ENCODE peak calls at places on chromosomes 13 and 19, in eight cellular contexts. One of them, this sample, is unnamed.

GRCh38 chr19:6039541-6040225 is 61.7 kb upstream of the RANBP3 start:
- DNase-seq in PC-3: no peak
- DNase-seq in AG04450: no peak
- DNase-seq in Peyer's patch: peak
- DNase-seq in H9: no peak
- DNase-seq in lower leg skin: peak
- DNase-seq in AG09309: no peak
- DNase-seq in DND-41: no peak
- DNase-seq in this sample: no peak

GRCh38 chr19:49889687-49890348 is 6.9 kb downstream of the IL4I1 start:
- DNase-seq in AG04450: no peak
- DNase-seq in Peyer's patch: peak
- DNase-seq in AG09309: no peak
- DNase-seq in H9: peak
- DNase-seq in PC-3: no peak
- DNase-seq in DND-41: no peak
- DNase-seq in lower leg skin: peak
- DNase-seq in this sample: peak

GRCh38 chr19:9906475-9907087 is 29.7 kb downstream of the OLFM2 start:
- DNase-seq in PC-3: no peak
- DNase-seq in H9: no peak
- DNase-seq in DND-41: no peak
- DNase-seq in lower leg skin: no peak
- DNase-seq in Peyer's patch: no peak
- DNase-seq in AG09309: no peak
- DNase-seq in AG04450: no peak
- DNase-seq in this sample: no peak

GRCh38 chr19:10113592-10113963 is 2.1 kb downstream of the P2RY11 start:
- DNase-seq in PC-3: peak
- DNase-seq in AG04450: no peak
- DNase-seq in lower leg skin: no peak
- DNase-seq in Peyer's patch: no peak
- DNase-seq in H9: peak
- DNase-seq in AG09309: no peak
- DNase-seq in DND-41: no peak
- DNase-seq in this sample: peak

GRCh38 chr13:36918246-36919060 is 1.6 kb downstream of the SMAD9 start:
- DNase-seq in PC-3: no peak
- DNase-seq in AG09309: no peak
- DNase-seq in DND-41: no peak
- DNase-seq in Peyer's patch: no peak
- DNase-seq in lower leg skin: no peak
- DNase-seq in AG04450: no peak
- DNase-seq in H9: no peak
- DNase-seq in this sample: no peak

GRCh38 chr19:32879741-32880140 is 10.2 kb upstream of the SLC7A9 start:
- DNase-seq in PC-3: no peak
- DNase-seq in lower leg skin: no peak
- DNase-seq in DND-41: no peak
- DNase-seq in Peyer's patch: no peak
- DNase-seq in H9: no peak
- DNase-seq in AG09309: no peak
- DNase-seq in AG04450: no peak
- DNase-seq in this sample: no peak

GRCh38 chr13:82569581-82569980 is 1312.7 kb downstream of the SLITRK1 start:
- DNase-seq in Peyer's patch: no peak
- DNase-seq in AG09309: no peak
- DNase-seq in AG04450: no peak
- DNase-seq in PC-3: no peak
- DNase-seq in lower leg skin: no peak
- DNase-seq in H9: no peak
- DNase-seq in DND-41: no peak
- DNase-seq in this sample: no peak

GRCh38 chr13:94176576-94176975 is 302.9 kb downstream of the DCT start:
- DNase-seq in Peyer's patch: no peak
- DNase-seq in AG04450: no peak
- DNase-seq in DND-41: no peak
- DNase-seq in lower leg skin: no peak
- DNase-seq in AG09309: no peak
- DNase-seq in PC-3: no peak
- DNase-seq in H9: no peak
- DNase-seq in this sample: no peak

GRCh38 chr19:3536429-3537100 is 2.4 kb upstream of the TEKTIP1 start:
- DNase-seq in DND-41: no peak
- DNase-seq in AG09309: no peak
- DNase-seq in PC-3: no peak
- DNase-seq in AG04450: no peak
- DNase-seq in Peyer's patch: no peak
- DNase-seq in lower leg skin: peak
- DNase-seq in H9: no peak
- DNase-seq in this sample: no peak

GRCh38 chr19:9126900-9127405 is at the start of gene OR7G3:
- DNase-seq in lower leg skin: no peak
- DNase-seq in AG04450: no peak
- DNase-seq in H9: no peak
- DNase-seq in Peyer's patch: no peak
- DNase-seq in DND-41: no peak
- DNase-seq in AG09309: no peak
- DNase-seq in PC-3: no peak
- DNase-seq in this sample: no peak

GRCh38 chr13:83984793-83985192 is 102.5 kb upstream of the SLITRK1 start:
- DNase-seq in AG09309: no peak
- DNase-seq in H9: no peak
- DNase-seq in lower leg skin: no peak
- DNase-seq in Peyer's patch: no peak
- DNase-seq in DND-41: no peak
- DNase-seq in PC-3: no peak
- DNase-seq in AG04450: no peak
- DNase-seq in this sample: no peak

GRCh38 chr13:26228080-26228479 is 6.0 kb upstream of the RNF6 start:
- DNase-seq in AG04450: no peak
- DNase-seq in PC-3: no peak
- DNase-seq in DND-41: no peak
- DNase-seq in lower leg skin: no peak
- DNase-seq in AG09309: no peak
- DNase-seq in H9: no peak
- DNase-seq in Peyer's patch: no peak
- DNase-seq in this sample: no peak

GRCh38 chr13:44796597-44797517 is 192.4 kb downstream of the NUFIP1 start:
- DNase-seq in AG04450: no peak
- DNase-seq in H9: no peak
- DNase-seq in lower leg skin: peak
- DNase-seq in PC-3: no peak
- DNase-seq in AG09309: no peak
- DNase-seq in DND-41: no peak
- DNase-seq in Peyer's patch: no peak
- DNase-seq in this sample: no peak

GRCh38 chr13:80030491-80030890 is 310.4 kb downstream of the SPRY2 start:
- DNase-seq in H9: no peak
- DNase-seq in Peyer's patch: no peak
- DNase-seq in PC-3: peak
- DNase-seq in AG09309: no peak
- DNase-seq in lower leg skin: no peak
- DNase-seq in AG04450: no peak
- DNase-seq in DND-41: no peak
- DNase-seq in this sample: no peak

GRCh38 chr19:46211201-46211881 is 18.2 kb upstream of the IGFL1 start:
- DNase-seq in AG09309: no peak
- DNase-seq in PC-3: peak
- DNase-seq in DND-41: no peak
- DNase-seq in Peyer's patch: no peak
- DNase-seq in lower leg skin: no peak
- DNase-seq in H9: peak
- DNase-seq in AG04450: no peak
- DNase-seq in this sample: no peak

GRCh38 chr19:7391218-7391670 is 42.5 kb downstream of the ARHGEF18 start:
- DNase-seq in DND-41: no peak
- DNase-seq in Peyer's patch: no peak
- DNase-seq in AG04450: no peak
- DNase-seq in lower leg skin: no peak
- DNase-seq in AG09309: no peak
- DNase-seq in PC-3: peak
- DNase-seq in H9: no peak
- DNase-seq in this sample: no peak

GRCh38 chr19:38837656-38838121 is 6.1 kb upstream of the ECH1 start:
- DNase-seq in lower leg skin: no peak
- DNase-seq in H9: no peak
- DNase-seq in AG04450: no peak
- DNase-seq in AG09309: no peak
- DNase-seq in DND-41: no peak
- DNase-seq in PC-3: peak
- DNase-seq in Peyer's patch: no peak
- DNase-seq in this sample: no peak

GRCh38 chr19:4432918-4433506 is 24.6 kb downstream of the UBXN6 start:
- DNase-seq in H9: no peak
- DNase-seq in Peyer's patch: no peak
- DNase-seq in AG09309: no peak
- DNase-seq in DND-41: no peak
- DNase-seq in AG04450: no peak
- DNase-seq in PC-3: no peak
- DNase-seq in lower leg skin: no peak
- DNase-seq in this sample: no peak

DNA sequence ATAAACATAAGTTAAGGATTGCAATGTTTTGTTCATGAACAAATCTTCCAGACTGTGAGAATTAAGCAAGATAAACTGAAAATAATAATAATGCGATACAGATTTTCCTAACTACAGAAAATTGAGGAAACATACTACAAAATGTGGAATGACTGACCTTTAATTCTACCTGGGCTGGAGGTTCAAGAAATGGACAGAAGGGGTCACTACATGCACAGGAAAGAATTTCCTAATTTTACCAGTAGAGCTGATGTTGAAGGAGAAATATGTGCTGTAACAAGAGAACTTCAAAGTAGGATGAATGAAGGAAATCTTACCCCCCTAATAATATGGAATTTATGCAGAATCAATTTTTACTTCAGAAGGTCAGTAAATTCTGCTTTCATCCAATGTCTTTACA is 62.3 kb downstream of the ZNF627 start:
- DNase-seq in lower leg skin: no peak
- DNase-seq in DND-41: no peak
- DNase-seq in Peyer's patch: no peak
- DNase-seq in AG09309: no peak
- DNase-seq in H9: no peak
- DNase-seq in PC-3: peak
- DNase-seq in AG04450: no peak
- DNase-seq in this sample: no peak
- TF ChIP-seq CTCF in lower leg skin: no peak
- TF ChIP-seq CTCF in DND-41: peak
- TF ChIP-seq CTCF in Peyer's patch: peak
- TF ChIP-seq CTCF in AG09309: peak
- TF ChIP-seq CTCF in H9: peak
- TF ChIP-seq CTCF in PC-3: peak
- TF ChIP-seq CTCF in AG04450: peak
- TF ChIP-seq CTCF in this sample: no peak

DNA sequence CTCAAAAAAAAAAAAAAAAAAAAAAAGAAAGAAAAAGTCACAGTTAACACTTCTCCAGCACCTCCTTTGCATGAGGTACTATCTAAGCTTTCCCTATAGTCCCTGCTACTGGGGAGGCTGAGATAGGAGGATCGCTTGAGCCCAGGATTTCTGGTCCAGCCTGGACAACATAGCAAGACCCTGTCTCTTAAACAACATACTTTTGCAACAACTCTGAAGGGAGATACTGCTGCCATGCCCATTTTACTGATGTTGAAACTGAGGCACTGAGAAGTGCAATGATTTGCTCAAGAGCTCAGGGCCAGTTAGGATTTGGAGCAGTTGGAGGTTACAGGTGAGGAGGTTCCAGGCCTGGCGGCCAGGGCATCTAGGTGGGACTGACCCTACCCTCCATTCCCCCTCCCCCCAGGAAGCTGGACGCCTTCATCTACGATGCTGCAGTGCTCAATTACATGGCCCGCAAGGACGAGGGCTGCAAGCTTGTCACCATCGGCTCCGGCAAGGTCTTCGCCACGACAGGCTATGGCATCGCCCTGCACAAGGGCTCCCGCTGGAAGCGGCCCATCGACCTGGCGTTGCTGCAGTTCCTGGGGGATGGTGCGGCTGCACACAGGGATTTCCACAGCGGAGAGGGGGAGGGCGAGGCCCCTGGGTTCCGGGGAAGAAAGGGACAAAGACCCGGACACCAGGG is 4.3 kb upstream of the GRWD1 start:
- DNase-seq in lower leg skin: no peak
- DNase-seq in AG04450: no peak
- DNase-seq in H9: no peak
- DNase-seq in AG09309: no peak
- DNase-seq in PC-3: no peak
- DNase-seq in DND-41: no peak
- DNase-seq in Peyer's patch: no peak
- DNase-seq in this sample: no peak
- TF ChIP-seq CTCF in lower leg skin: no peak
- TF ChIP-seq CTCF in AG04450: no peak
- TF ChIP-seq CTCF in H9: no peak
- TF ChIP-seq CTCF in AG09309: no peak
- TF ChIP-seq CTCF in PC-3: no peak
- TF ChIP-seq CTCF in DND-41: no peak
- TF ChIP-seq CTCF in Peyer's patch: no peak
- TF ChIP-seq CTCF in this sample: no peak

DNA sequence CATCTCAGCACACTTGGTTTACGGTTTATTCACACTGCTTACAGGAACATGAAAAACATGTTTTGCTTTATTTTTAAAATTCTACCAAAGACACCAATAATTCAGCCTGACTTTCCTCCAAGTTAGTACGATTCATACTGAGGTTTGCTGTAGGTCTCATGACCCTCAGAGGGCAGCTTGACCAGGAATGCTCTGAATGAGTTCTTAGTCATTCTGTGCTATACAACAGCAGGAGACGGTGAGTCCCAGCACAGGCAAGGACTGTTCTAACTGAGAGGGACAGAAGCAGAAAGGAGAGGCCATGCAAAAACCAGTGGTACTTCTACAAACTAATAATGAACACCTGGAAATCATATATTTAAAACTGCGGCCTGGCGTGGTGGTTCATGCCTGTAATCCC is 6.4 kb downstream of the GRTP1 start:
- DNase-seq in AG09309: peak
- DNase-seq in DND-41: no peak
- DNase-seq in lower leg skin: no peak
- DNase-seq in PC-3: peak
- DNase-seq in AG04450: peak
- DNase-seq in Peyer's patch: no peak
- DNase-seq in H9: no peak
- DNase-seq in this sample: no peak
- TF ChIP-seq CTCF in AG09309: no peak
- TF ChIP-seq CTCF in DND-41: no peak
- TF ChIP-seq CTCF in lower leg skin: no peak
- TF ChIP-seq CTCF in PC-3: no peak
- TF ChIP-seq CTCF in AG04450: no peak
- TF ChIP-seq CTCF in Peyer's patch: no peak
- TF ChIP-seq CTCF in H9: no peak
- TF ChIP-seq CTCF in this sample: no peak

DNA sequence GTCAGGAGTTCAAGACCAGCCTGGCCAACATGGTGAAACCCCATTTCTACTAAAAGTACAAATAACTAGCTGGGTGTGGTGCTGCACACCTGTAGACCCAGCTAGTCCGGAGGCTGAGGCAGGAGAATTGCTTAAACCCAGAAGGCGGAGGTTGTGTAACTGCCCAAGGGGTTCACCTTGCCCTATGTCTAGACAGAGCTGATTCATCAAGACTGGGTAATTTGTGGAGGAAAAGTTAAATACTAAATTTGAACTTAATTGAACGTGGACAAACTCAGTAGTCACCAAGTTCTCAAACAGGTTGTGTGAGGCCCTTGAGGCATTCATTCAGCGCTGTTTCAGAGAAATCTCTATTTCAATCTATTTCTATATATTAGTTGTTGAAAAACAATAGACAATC is 13.7 kb upstream of the ZNF486 start:
- DNase-seq in lower leg skin: no peak
- DNase-seq in Peyer's patch: no peak
- DNase-seq in PC-3: no peak
- DNase-seq in DND-41: no peak
- DNase-seq in AG09309: no peak
- DNase-seq in AG04450: no peak
- DNase-seq in H9: no peak
- DNase-seq in this sample: no peak
- TF ChIP-seq CTCF in lower leg skin: no peak
- TF ChIP-seq CTCF in Peyer's patch: no peak
- TF ChIP-seq CTCF in PC-3: no peak
- TF ChIP-seq CTCF in DND-41: no peak
- TF ChIP-seq CTCF in AG09309: no peak
- TF ChIP-seq CTCF in AG04450: no peak
- TF ChIP-seq CTCF in H9: no peak
- TF ChIP-seq CTCF in this sample: no peak

This sample was measured in activated CD8-positive, alpha-beta T cell treated with anti-CD3 and anti-CD28 coated beads for 36 hours.